ENCODE peak calls at places on chromosomes 7 and 10, in ten cellular contexts. H is CD8-positive, alpha-beta T cell; C is fibroblast of villous mesenchyme; K is uterus; J is B cell; A is chondrocyte; Z is heart left ventricle; E is neural progenitor cell; S is brain microvascular endothelial cell; Y is astrocyte of the cerebellum. L is an unnamed sample.

GRCh38 chr10:89526396-89526795 is 9.0 kb downstream of the SLC16A12 start:
- DNase-seq in H (no peak), C (no peak), K (no peak), J (no peak), A (no peak), Z (no peak), E (no peak), S (no peak), Y (no peak), L (no peak)

GRCh38 chr10:104330168-104331117 is 7.8 kb downstream of the ITPRIP start:
- DNase-seq in H (no peak), C (peak), K (peak), J (no peak), A (no peak), Z (peak), E (no peak), S (peak), Y (no peak), L (peak)

GRCh38 chr10:86285136-86285790 is 81.3 kb downstream of the GRID1 start:
- DNase-seq in H (no peak), C (no peak), K (no peak), J (no peak), A (peak), Z (no peak), E (no peak), S (no peak), Y (no peak), L (peak)

GRCh38 chr10:69119896-69120295 is 4.1 kb upstream of the VPS26A start:
- DNase-seq in H (no peak), C (peak), K (no peak), J (no peak), A (no peak), Z (no peak), E (no peak), S (no peak), Y (no peak), L (no peak)

GRCh38 chr10:35540296-35541164 is 64.6 kb upstream of the GJD4 start:
- DNase-seq in H (no peak), C (no peak), K (no peak), J (no peak), A (no peak), Z (no peak), E (no peak), S (no peak), Y (no peak), L (no peak)

GRCh38 chr7:24898691-24899090 is 81.3 kb downstream of the OSBPL3 start:
- DNase-seq in H (no peak), C (no peak), K (no peak), J (no peak), A (no peak), Z (no peak), E (no peak), S (peak), Y (no peak), L (no peak)

GRCh38 chr7:14590206-14590605 is 312.3 kb downstream of the DGKB start:
- DNase-seq in H (no peak), C (no peak), K (no peak), J (no peak), A (no peak), Z (no peak), E (no peak), S (peak), Y (no peak), L (no peak)

GRCh38 chr10:22597142-22597541 is 117.2 kb downstream of the PIP4K2A start:
- DNase-seq in H (peak), C (no peak), K (no peak), J (peak), A (no peak), Z (no peak), E (no peak), S (peak), Y (no peak), L (peak)

GRCh38 chr7:17786314-17786852 is 153.9 kb downstream of the SNX13 start:
- DNase-seq in H (no peak), C (no peak), K (no peak), J (no peak), A (peak), Z (no peak), E (peak), S (no peak), Y (no peak), L (no peak)

GRCh38 chr10:42962120-42962901 is 114.6 kb upstream of the RET start:
- DNase-seq in H (no peak), C (no peak), K (no peak), J (no peak), A (peak), Z (no peak), E (no peak), S (no peak), Y (no peak), L (peak)

GRCh38 chr7:127382301-127383085 is 10.0 kb downstream of the ZNF800 start:
- DNase-seq in H (no peak), C (no peak), K (no peak), J (no peak), A (no peak), Z (no peak), E (no peak), S (no peak), Y (no peak), L (no peak)

GRCh38 chr7:134154581-134155130 is 27.5 kb downstream of the LRGUK start:
- DNase-seq in H (no peak), C (no peak), K (no peak), J (no peak), A (no peak), Z (no peak), E (no peak), S (no peak), Y (no peak), L (no peak)

GRCh38 chr10:108378779-108379178 is 1214.3 kb upstream of the SORCS1 start:
- DNase-seq in H (no peak), C (no peak), K (no peak), J (no peak), A (no peak), Z (no peak), E (no peak), S (no peak), Y (no peak), L (no peak)

GRCh38 chr7:55109384-55110167 is 90.8 kb downstream of the EGFR start:
- DNase-seq in H (no peak), C (peak), K (no peak), J (no peak), A (no peak), Z (no peak), E (no peak), S (no peak), Y (no peak), L (no peak)

GRCh38 chr10:2908851-2909630 is 158.3 kb upstream of the PFKP start:
- DNase-seq in H (no peak), C (no peak), K (no peak), J (no peak), A (no peak), Z (no peak), E (no peak), S (no peak), Y (no peak), L (no peak)

DNA sequence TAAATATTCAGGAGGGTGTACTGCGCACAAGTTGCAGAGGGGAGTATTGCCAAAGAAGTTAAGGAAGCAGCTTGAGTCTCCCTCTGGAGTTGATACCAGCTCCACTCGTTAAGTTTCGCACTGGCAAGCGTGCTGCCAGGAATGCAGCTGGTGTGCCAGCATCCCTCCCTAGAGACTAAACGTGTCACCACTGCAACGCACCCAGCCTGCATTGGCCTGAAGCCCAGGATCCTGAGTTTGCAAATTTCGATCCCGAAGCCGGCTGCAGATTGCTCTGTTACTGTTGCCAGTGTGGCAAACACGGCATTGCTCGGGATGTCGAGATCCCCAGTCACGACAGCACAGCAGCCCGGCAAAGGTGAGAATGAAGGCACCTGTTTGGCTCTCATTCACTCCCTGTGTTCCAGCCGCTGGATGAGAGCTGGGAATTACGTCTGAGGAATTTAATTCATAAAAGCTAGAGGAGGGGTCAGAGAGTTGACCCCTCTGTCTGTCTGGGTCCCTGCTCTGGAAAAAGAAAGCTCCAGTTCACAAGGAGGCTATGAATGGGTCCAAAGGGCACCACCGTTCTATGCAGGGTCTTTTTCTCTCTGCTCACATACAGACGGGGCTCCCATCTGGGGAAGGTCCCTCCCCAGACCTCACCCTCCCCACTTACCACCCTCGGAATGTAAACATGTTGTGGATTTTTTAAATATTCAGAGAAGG is 61.0 kb downstream of the NRP1 start:
- DNase-seq in H (no peak), C (peak), K (peak), J (no peak), A (peak), Z (peak), E (peak), S (peak), Y (peak), L (no peak)
- TF ChIP-seq CTCF in H (no peak), C (peak), K (peak), J (no peak), A (peak), Z (no peak), E (no peak), S (peak), Y (peak), L (no peak)

DNA sequence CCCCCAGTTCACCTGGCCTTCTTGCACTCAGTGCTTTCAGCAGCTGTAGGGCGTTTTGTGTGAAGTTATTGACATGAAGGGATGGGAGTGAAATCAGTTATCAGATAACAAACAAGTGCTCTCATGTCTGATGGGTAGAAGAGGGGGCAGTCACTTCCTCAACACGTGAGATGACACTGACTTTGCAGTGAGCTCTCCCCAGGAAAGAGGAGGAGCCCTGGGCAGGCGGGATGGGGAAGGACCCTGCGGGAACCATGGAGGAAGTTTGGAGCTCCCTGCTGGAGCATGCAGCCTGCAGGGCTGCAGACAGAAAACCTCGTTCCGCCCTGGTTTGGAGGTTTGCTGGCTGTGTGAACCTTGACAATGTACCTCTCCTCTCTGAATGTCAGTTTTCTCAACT is 38.7 kb downstream of the GPR26 start:
- DNase-seq in H (no peak), C (no peak), K (no peak), J (no peak), A (no peak), Z (no peak), E (no peak), S (no peak), Y (no peak), L (no peak)
- TF ChIP-seq CTCF in H (no peak), C (no peak), K (no peak), J (no peak), A (no peak), Z (no peak), E (no peak), S (no peak), Y (no peak), L (no peak)

GRCh38 chr10:16520900-16521299 is 779 bp downstream of the C1QL3 start:
- DNase-seq in H (no peak), C (peak), K (no peak), J (no peak), A (peak), Z (no peak), E (peak), S (no peak), Y (no peak), L (no peak)
- TF ChIP-seq CTCF in H (no peak), C (peak), K (no peak), J (no peak), A (peak), Z (no peak), E (peak), S (peak), Y (peak), L (no peak)

GRCh38 chr7:50362712-50363282 is 58.3 kb downstream of the IKZF1 start:
- DNase-seq in H (peak), C (no peak), K (no peak), J (no peak), A (no peak), Z (no peak), E (no peak), S (no peak), Y (no peak), L (peak)
- TF ChIP-seq CTCF in H (no peak), C (no peak), K (no peak), J (no peak), A (no peak), Z (no peak), E (no peak), S (no peak), Y (no peak), L (no peak)

GRCh38 chr7:79502151-79502550 is 48.7 kb upstream of the MAGI2 start:
- DNase-seq in H (no peak), C (no peak), K (no peak), J (no peak), A (no peak), Z (no peak), E (no peak), S (no peak), Y (no peak), L (no peak)
- TF ChIP-seq CTCF in H (no peak), C (peak), K (no peak), J (no peak), A (peak), Z (no peak), E (peak), S (peak), Y (no peak), L (no peak)

GRCh38 chr10:50621981-50622496 is 1.7 kb downstream of the SGMS1 start:
- DNase-seq in H (peak), C (peak), K (peak), J (peak), A (peak), Z (peak), E (peak), S (peak), Y (peak), L (peak)
- TF ChIP-seq CTCF in H (no peak), C (no peak), K (no peak), J (no peak), A (peak), Z (no peak), E (peak), S (peak), Y (no peak), L (no peak)

DNA sequence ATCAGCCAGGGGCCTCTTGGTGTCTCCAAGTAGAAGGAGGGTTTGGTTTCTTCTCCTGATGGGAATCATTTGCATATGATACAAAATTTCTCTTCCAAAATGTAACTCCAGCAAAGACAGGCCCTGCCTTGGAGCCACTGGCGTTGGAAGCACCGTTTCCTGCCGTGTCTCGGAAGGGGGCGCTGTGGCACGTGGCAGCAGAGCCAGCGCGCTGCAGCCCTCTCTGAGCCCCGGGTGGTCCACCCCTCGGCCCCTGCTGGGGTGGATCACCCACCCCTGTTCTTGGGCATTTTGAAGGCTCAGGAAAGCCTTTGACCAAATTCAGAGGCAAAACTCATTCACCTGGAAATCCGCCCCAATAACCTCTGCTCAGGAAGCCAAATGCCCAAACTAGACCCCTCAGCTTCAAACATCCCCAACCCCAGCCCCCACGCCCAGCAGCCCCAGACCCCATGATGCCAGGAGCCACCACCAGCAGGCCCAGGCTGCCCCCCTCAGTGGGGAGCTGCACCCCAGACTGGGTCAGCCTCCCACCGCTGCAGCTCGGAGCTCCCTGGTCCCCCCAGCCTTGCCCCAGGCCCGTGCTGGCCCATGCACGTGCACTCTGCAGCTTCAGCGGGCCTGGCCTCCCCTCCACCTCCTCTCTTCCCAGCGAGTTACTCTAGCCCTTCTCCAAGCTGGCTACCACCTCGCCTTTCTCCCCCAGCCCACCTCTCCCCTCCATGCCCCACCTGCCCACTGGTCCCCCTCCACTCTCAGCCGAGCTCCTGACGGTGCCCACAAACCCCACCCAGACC is 29.5 kb upstream of the ELFN1 start:
- DNase-seq in H (no peak), C (no peak), K (no peak), J (no peak), A (peak), Z (no peak), E (no peak), S (no peak), Y (no peak), L (no peak)
- TF ChIP-seq CTCF in H (no peak), C (no peak), K (no peak), J (no peak), A (peak), Z (no peak), E (peak), S (peak), Y (no peak), L (no peak)

L was measured in natural killer cell.